ENCODE peak calls at places on chromosomes 2 and 18, in six cellular contexts. One of them, this sample, is unnamed.

GRCh38 chr18:45167109-45167551 is 448.1 kb upstream of the SLC14A2 start:
- DNase-seq in activated naive CD4-positive, alpha-beta T cell treated with anti-CD3 and anti-CD28 coated beads, Interleukin-2, amount 10 ng/mL, durations not matched to agents 7 days and 5 days: no peak
- DNase-seq in adipocyte: peak
- DNase-seq in globus pallidus: no peak
- DNase-seq in T-cell: no peak
- DNase-seq in cerebellum: no peak
- DNase-seq in this sample: peak

GRCh38 chr2:112579280-112579679 is 5.1 kb upstream of the CHCHD5 start:
- DNase-seq in globus pallidus: no peak
- DNase-seq in adipocyte: peak
- DNase-seq in activated naive CD4-positive, alpha-beta T cell treated with anti-CD3 and anti-CD28 coated beads, Interleukin-2, amount 10 ng/mL, durations not matched to agents 7 days and 5 days: no peak
- DNase-seq in cerebellum: no peak
- DNase-seq in T-cell: no peak
- DNase-seq in this sample: peak

GRCh38 chr2:108858894-108859293 is 72.3 kb downstream of the CCDC138 start:
- DNase-seq in adipocyte: peak
- DNase-seq in activated naive CD4-positive, alpha-beta T cell treated with anti-CD3 and anti-CD28 coated beads, Interleukin-2, amount 10 ng/mL, durations not matched to agents 7 days and 5 days: no peak
- DNase-seq in T-cell: no peak
- DNase-seq in globus pallidus: no peak
- DNase-seq in cerebellum: no peak
- DNase-seq in this sample: peak

GRCh38 chr2:205660521-205661124 is 21.7 kb upstream of the NRP2 start:
- DNase-seq in T-cell: no peak
- DNase-seq in activated naive CD4-positive, alpha-beta T cell treated with anti-CD3 and anti-CD28 coated beads, Interleukin-2, amount 10 ng/mL, durations not matched to agents 7 days and 5 days: peak
- DNase-seq in cerebellum: no peak
- DNase-seq in adipocyte: peak
- DNase-seq in globus pallidus: no peak
- DNase-seq in this sample: peak

GRCh38 chr18:46182633-46183401 is 78.6 kb downstream of the HAUS1 start:
- DNase-seq in cerebellum: no peak
- DNase-seq in T-cell: no peak
- DNase-seq in adipocyte: no peak
- DNase-seq in activated naive CD4-positive, alpha-beta T cell treated with anti-CD3 and anti-CD28 coated beads, Interleukin-2, amount 10 ng/mL, durations not matched to agents 7 days and 5 days: no peak
- DNase-seq in globus pallidus: no peak
- DNase-seq in this sample: peak

GRCh38 chr2:113114224-113114945 is 13.0 kb upstream of the IL1RN start:
- DNase-seq in globus pallidus: no peak
- DNase-seq in activated naive CD4-positive, alpha-beta T cell treated with anti-CD3 and anti-CD28 coated beads, Interleukin-2, amount 10 ng/mL, durations not matched to agents 7 days and 5 days: no peak
- DNase-seq in T-cell: no peak
- DNase-seq in cerebellum: no peak
- DNase-seq in adipocyte: no peak
- DNase-seq in this sample: no peak

GRCh38 chr2:120566331-120567035 is 169.2 kb upstream of the GLI2 start:
- DNase-seq in adipocyte: peak
- DNase-seq in cerebellum: no peak
- DNase-seq in activated naive CD4-positive, alpha-beta T cell treated with anti-CD3 and anti-CD28 coated beads, Interleukin-2, amount 10 ng/mL, durations not matched to agents 7 days and 5 days: no peak
- DNase-seq in globus pallidus: no peak
- DNase-seq in T-cell: no peak
- DNase-seq in this sample: no peak

GRCh38 chr2:104812281-104812680 is 41.6 kb upstream of the POU3F3 start:
- DNase-seq in cerebellum: no peak
- DNase-seq in globus pallidus: no peak
- DNase-seq in adipocyte: no peak
- DNase-seq in activated naive CD4-positive, alpha-beta T cell treated with anti-CD3 and anti-CD28 coated beads, Interleukin-2, amount 10 ng/mL, durations not matched to agents 7 days and 5 days: no peak
- DNase-seq in T-cell: no peak
- DNase-seq in this sample: no peak

This sample was measured in EH.